ENCODE peak calls at places on chromosomes 7 and 10, in eight cellular contexts. T, B, N, H, F, A, U and V are unnamed samples. For H3K4me1, the result is how much of the 10 kb centered on the place peaks cover.

GRCh38 chr10:14084875-14085274 is 245.8 kb downstream of the FRMD4A start:
- DNase-seq in N (no peak), F (no peak), H (no peak), B (no peak), T (no peak), U (no peak), A (no peak), V (no peak)

GRCh38 chr10:132223156-132223590 is 36.4 kb downstream of the DPYSL4 start:
- DNase-seq in H (peak), F (peak), B (peak), U (peak), A (peak), N (no peak), T (peak), V (no peak)

GRCh38 chr10:101693701-101694055 is 1.3 kb downstream of the FBXW4 start:
- DNase-seq in U (no peak), H (no peak), F (no peak), B (no peak), A (peak), N (peak), T (peak), V (no peak)

GRCh38 chr7:39667354-39667923 is 44.1 kb downstream of the RALA start:
- DNase-seq in T (peak), F (no peak), U (no peak), H (no peak), A (no peak), N (no peak), B (no peak), V (no peak)

GRCh38 chr7:17301491-17302101 is 3.1 kb downstream of the AHR start:
- DNase-seq in N (peak), U (peak), F (no peak), T (peak), H (no peak), A (peak), B (no peak), V (peak)

GRCh38 chr10:77806511-77807157 is 119.9 kb downstream of the DLG5 start:
- DNase-seq in F (no peak), B (peak), T (no peak), U (no peak), N (no peak), H (no peak), A (no peak), V (no peak)

GRCh38 chr7:159099217-159099655 is 45.4 kb downstream of the VIPR2 start:
- DNase-seq in H (peak), B (no peak), A (no peak), N (no peak), F (peak), U (peak), T (no peak), V (no peak)

GRCh38 chr7:1123721-1124120 is 35.8 kb downstream of the GPER1 start:
- DNase-seq in T (peak), A (peak), H (no peak), B (peak), F (peak), N (no peak), U (peak), V (peak)

GRCh38 chr10:53010362-53010907 is 237.9 kb upstream of the MBL2 start:
- DNase-seq in N (no peak), T (no peak), H (no peak), U (no peak), B (no peak), F (no peak), A (no peak), V (no peak)

GRCh38 chr10:69337312-69338132 is 59.2 kb downstream of the HK1 start:
- DNase-seq in F (no peak), A (peak), T (no peak), U (no peak), B (peak), N (no peak), H (peak), V (peak)

GRCh38 chr7:5396999-5397656 is 26.5 kb downstream of the TNRC18 start:
- DNase-seq in H (peak), N (peak), F (peak), T (no peak), A (peak), U (peak), B (peak), V (no peak)

GRCh38 chr10:79077488-79078173 is 8.9 kb downstream of the ZMIZ1 start:
- DNase-seq in U (no peak), A (no peak), B (no peak), H (no peak), T (no peak), F (no peak), N (no peak), V (no peak)

GRCh38 chr10:18340496-18341051 is 200.3 kb downstream of the CACNB2 start:
- DNase-seq in H (no peak), A (no peak), B (no peak), F (no peak), U (no peak), N (no peak), T (peak), V (no peak)

GRCh38 chr7:159025161-159025779 is 119.4 kb downstream of the VIPR2 start:
- DNase-seq in F (peak), T (no peak), U (no peak), B (no peak), H (peak), A (no peak), N (no peak), V (no peak)

GRCh38 chr7:158759749-158760444 is 55.3 kb upstream of the NCAPG2 start:
- DNase-seq in A (no peak), U (no peak), T (peak), N (no peak), B (no peak), F (no peak), H (no peak), V (no peak)

GRCh38 chr7:27745064-27745583 is 5.2 kb downstream of the TAX1BP1 start:
- DNase-seq in H (no peak), N (peak), T (peak), A (peak), U (no peak), B (no peak), F (no peak), V (peak)

GRCh38 chr7:112422842-112423496 is 27.3 kb upstream of the IFRD1 start:
- DNase-seq in B (peak), A (peak), N (no peak), U (peak), T (peak), H (no peak), F (peak), V (peak)

GRCh38 chr10:43667317-43667731 is 18.6 kb upstream of the ZNF32 start:
- DNase-seq in U (no peak), B (no peak), T (no peak), F (no peak), H (no peak), N (no peak), A (peak), V (no peak)

GRCh38 chr7:140653319-140654108 is 12.9 kb upstream of the DENND2A start:
- DNase-seq in F (peak), A (peak), U (peak), T (peak), N (peak), H (peak), B (no peak), V (peak)

GRCh38 chr7:139431010-139431409 is 52.5 kb downstream of the KLRG2 start:
- DNase-seq in A (peak), B (no peak), N (no peak), T (no peak), H (no peak), U (peak), F (no peak), V (peak)

GRCh38 chr7:921581-922333 is 32.7 kb downstream of the ADAP1 start:
- DNase-seq in T (no peak), N (no peak), A (no peak), U (peak), H (peak), B (peak), F (peak), V (no peak)

GRCh38 chr7:101885597-101885955 is 68.2 kb downstream of the CUX1 start:
- DNase-seq in N (no peak), A (no peak), F (no peak), H (no peak), T (no peak), B (peak), U (peak), V (no peak)

GRCh38 chr7:2114052-2114451 is 118.7 kb downstream of the MAD1L1 start:
- DNase-seq in N (no peak), F (no peak), U (no peak), A (no peak), H (no peak), B (no peak), T (no peak), V (no peak)

GRCh38 chr10:129467346-129468119 is 492 bp downstream of the MGMT start:
- DNase-seq in H (no peak), A (peak), U (no peak), T (no peak), N (no peak), F (peak), B (peak), V (peak)

GRCh38 chr7:102983602-102984001 is 70.8 kb downstream of the LRRC17 start:
- DNase-seq in A (no peak), N (no peak), H (no peak), T (no peak), F (no peak), U (no peak), B (no peak), V (no peak)

GRCh38 chr7:102981451-102981850 is 68.7 kb downstream of the LRRC17 start:
- DNase-seq in N (no peak), T (no peak), H (no peak), B (no peak), U (no peak), F (no peak), A (no peak), V (no peak)

GRCh38 chr7:102979670-102980069 is 66.9 kb downstream of the LRRC17 start:
- DNase-seq in T (no peak), F (no peak), A (no peak), H (no peak), B (no peak), U (no peak), N (no peak), V (no peak)

GRCh38 chr7:102985176-102985783 is 72.5 kb downstream of the LRRC17 start:
- DNase-seq in A (no peak), B (no peak), N (no peak), H (no peak), F (no peak), U (no peak), T (no peak), V (no peak)

GRCh38 chr7:102982235-102982634 is 69.4 kb downstream of the LRRC17 start:
- DNase-seq in T (no peak), B (no peak), A (no peak), F (no peak), U (no peak), N (no peak), H (no peak), V (no peak)
- H3K4me3 ChIP-seq in T (no peak), B (no peak), A (no peak), F (no peak), U (no peak), N (no peak), H (no peak), V (no peak)

GRCh38 chr10:112614072-112614471 is 167.1 kb downstream of the VTI1A start:
- DNase-seq in T (no peak), N (no peak), A (no peak), H (no peak), U (no peak), F (no peak), B (no peak), V (no peak)
- TF ChIP-seq CTCF in T (no peak), N (no peak), A (no peak), H (no peak), U (no peak), F (no peak), B (no peak), V (no peak)

GRCh38 chr7:120677535-120677934 is 180.4 kb downstream of the TSPAN12 start:
- DNase-seq in T (no peak), B (no peak), A (no peak), H (no peak), F (no peak), N (peak), U (no peak), V (no peak)
- H3K4me1 ChIP-seq in T (under half), B (under half), A (under half), H (under half), F (under half), N (under half), U (under half), V (under half)

DNA sequence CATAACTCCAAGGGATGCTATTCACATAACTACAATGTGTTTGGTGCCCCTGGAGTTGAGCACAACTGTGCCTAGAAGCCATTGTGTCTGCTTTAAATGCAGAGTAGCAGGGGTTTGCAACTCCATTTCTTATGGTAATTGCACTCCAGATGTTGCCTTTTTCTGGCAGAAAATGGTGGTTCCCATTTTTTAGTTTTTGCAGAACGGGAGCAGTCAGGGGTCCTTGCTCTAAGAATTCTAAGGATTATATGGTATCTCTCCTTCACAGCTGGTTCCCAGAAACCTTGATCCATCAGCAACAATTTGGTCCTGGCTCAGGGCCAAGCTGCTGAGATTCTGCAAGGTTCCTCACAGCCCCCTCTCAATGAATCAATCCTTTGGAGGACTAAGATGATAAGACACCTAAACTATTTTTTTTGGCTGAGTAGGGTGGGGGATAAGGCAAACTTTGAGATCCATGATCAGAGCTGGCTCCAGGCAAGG is 97.4 kb upstream of the CCDC6 start:
- DNase-seq in H (no peak), U (no peak), T (no peak), B (no peak), F (no peak), A (no peak), N (no peak), V (no peak)
- H3K4me3 ChIP-seq in H (no peak), U (no peak), T (no peak), B (no peak), F (no peak), A (no peak), N (no peak), V (no peak)

DNA sequence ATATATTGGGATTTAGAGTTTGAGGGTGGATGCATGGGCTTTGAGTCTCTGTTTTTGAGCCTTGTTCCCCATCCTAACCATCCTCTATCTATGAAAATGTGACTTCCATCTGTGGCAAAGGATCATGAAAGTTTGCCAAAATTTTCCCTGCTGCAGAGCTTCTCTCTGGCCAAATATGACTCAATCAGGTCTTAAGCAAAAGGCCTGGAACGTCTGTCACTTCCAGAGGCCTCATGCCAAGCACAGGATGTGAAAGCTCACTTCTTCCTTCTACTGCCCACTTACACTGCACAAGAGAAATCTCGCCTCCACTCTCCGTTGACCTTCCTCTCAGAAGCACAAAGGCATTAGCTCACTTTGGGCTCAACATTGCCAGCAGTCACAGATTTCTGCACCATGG is 696.9 kb upstream of the NRP1 start:
- DNase-seq in A (no peak), T (no peak), F (no peak), B (no peak), H (no peak), N (no peak), U (no peak), V (no peak)
- TF ChIP-seq CTCF in A (no peak), T (no peak), F (no peak), B (no peak), H (no peak), N (no peak), U (no peak), V (no peak)

DNA sequence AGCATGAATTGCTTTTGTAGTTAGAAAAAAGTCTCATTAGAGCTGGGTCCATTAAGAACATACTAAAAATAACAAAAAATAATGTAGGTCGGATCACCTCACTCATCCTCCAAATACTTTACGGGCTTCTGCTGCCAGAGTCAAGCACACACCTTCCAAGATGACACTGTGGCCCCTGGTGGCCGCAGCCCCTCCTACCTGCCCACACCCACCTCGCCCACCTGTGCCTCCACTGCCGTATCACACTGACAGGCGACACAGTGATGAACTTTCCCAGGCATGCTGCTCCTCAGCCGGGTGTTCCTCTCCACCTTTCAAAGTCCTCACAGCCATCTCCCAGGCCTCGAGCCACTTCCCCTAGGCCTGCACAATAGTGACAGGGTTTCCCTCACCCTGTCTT is 60.9 kb downstream of the STK17A start:
- DNase-seq in T (no peak), F (no peak), U (no peak), B (no peak), H (no peak), N (no peak), A (no peak), V (no peak)
- H3K4me1 ChIP-seq in T (under half), F (half or more), U (under half), B (half or more), H (under half), N (under half), A (under half), V (under half)

DNA sequence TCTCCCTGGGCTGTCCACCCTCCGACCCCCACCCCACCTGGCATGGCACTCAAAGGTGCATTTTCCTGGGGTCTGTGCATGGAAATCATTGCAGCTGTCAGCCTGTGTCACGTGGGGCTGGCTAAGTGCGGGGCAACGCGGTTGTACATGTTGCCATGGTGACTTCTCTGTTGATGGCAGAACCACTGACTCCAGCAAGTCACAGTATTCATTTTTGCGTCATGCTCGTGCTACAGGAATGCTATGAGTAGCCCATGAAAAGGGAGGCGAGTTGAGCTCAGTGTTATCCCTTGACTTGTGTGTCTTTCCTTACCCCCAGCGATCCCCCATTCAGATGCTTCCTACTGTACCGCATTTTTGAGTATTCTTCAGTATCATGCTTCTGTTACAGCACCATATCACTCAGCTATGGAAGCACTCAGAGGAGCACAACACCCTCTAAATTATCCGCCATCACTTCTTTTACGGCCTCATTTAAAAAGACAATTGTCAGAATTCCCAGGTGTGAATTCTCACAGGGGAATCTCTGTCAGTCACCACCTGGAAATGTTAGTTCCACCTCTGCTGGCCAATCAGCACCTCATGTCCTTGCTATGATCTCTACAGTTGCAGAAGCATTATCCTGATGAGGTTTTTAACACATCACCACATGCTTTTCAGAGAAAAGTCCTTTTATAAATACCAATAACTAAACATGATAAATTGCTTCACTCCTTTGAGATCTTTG is 194.4 kb upstream of the C7orf33 start:
- DNase-seq in B (no peak), A (no peak), N (no peak), H (no peak), T (no peak), U (no peak), F (no peak), V (no peak)
- H3K4me3 ChIP-seq in B (no peak), A (no peak), N (no peak), H (no peak), T (no peak), U (no peak), F (no peak), V (no peak)

DNA sequence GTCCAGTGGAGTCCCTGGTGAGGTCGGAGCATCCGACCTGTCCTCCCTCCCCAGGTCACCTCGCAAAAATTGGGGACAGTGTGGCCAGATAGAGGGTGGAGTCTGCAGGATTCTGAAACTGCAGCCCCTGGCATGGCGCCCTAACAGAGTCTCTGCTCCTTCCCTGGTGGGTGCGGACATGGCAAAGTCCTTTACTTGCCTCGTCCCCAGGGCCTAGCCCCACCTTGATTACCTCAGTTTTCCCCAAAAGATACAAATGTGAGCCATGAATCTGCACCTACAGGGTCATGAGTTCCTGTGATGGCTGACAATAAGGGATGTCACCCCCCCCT is 47.7 kb downstream of the NPVF start:
- DNase-seq in T (no peak), B (no peak), U (no peak), A (no peak), H (no peak), F (no peak), N (no peak), V (no peak)
- TF ChIP-seq CTCF in T (no peak), B (no peak), U (no peak), A (no peak), H (no peak), F (no peak), N (no peak), V (no peak)

DNA sequence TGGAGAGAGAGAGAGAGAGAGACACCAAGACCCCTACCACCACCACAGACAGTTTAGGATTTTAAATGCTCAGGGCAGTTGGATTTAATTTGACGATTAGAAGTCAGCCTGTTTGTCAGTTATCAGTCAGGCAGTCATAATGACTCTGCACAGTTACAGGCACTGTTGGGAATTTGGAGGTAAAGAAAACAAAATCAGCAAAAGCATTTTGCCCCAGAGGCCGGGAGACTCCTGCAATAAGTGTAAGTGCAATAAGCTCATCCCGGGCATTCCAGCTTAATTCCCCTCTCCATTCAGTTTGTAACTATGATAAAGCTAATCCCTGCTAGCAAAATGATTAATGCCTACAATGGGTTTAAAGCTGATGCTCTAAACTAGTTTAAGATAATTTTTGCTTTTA is 13.5 kb downstream of the SEMA3C start:
- DNase-seq in H (no peak), U (no peak), N (no peak), F (no peak), A (no peak), T (no peak), B (no peak), V (no peak)
- H3K4me1 ChIP-seq in H (under half), U (under half), N (under half), F (under half), A (under half), T (under half), B (under half), V (under half)